ENCODE peak calls at places on chromosomes 13 and 19, in five cellular contexts. X is epithelial cell of esophagus, V is A549, U is heart left ventricle, T is psoas muscle. I is an unnamed sample.

GRCh38 chr19:13033819-13034611 is 38.7 kb downstream of the NFIX start:
- DNase-seq in T (peak; percentile 85), X (peak; percentile 63), U (peak; percentile 88), V (peak; percentile 42), I (peak; percentile 79)

GRCh38 chr19:1655131-1655981 is 2.9 kb upstream of the TCF3 start:
- DNase-seq in T (no peak), U (peak; percentile 48), V (no peak), X (no peak), I (no peak)

GRCh38 chr13:110915874-110916670 is 1.2 kb upstream of the ANKRD10 start:
- DNase-seq in T (no peak), X (peak; percentile 70), V (no peak), U (no peak), I (no peak)

GRCh38 chr13:77521595-77522367 is 13.7 kb upstream of the SCEL start:
- DNase-seq in T (no peak), X (peak; percentile 88), U (no peak), V (peak; percentile 87), I (no peak)

GRCh38 chr13:30292325-30292724 is 15.0 kb downstream of the KATNAL1 start:
- DNase-seq in T (no peak), V (no peak), X (no peak), U (no peak), I (no peak)

GRCh38 chr19:49486710-49487276 is 615 bp upstream of the RPL13A start:
- DNase-seq in T (no peak), U (no peak), V (no peak), X (no peak), I (no peak)

GRCh38 chr13:62119739-62120700 is 704.4 kb upstream of the PCDH20 start:
- DNase-seq in T (no peak), V (no peak), U (no peak), X (peak; percentile 18), I (no peak)

GRCh38 chr19:55647732-55648656 is at the start of gene CCDC106:
- DNase-seq in T (peak; percentile 78), X (peak; percentile 65), V (peak; percentile 80), U (peak; percentile 82), I (peak; percentile 80)

GRCh38 chr13:23770428-23770827 is 118.8 kb downstream of the MIPEP start:
- DNase-seq in T (no peak), U (no peak), V (no peak), X (no peak), I (no peak)

GRCh38 chr13:28534801-28535200 is 39.9 kb upstream of the FLT1 start:
- DNase-seq in X (no peak), U (no peak), T (no peak), V (no peak), I (no peak)

GRCh38 chr13:33348366-33348765 is 62.8 kb upstream of the STARD13 start:
- DNase-seq in U (no peak), X (no peak), T (no peak), V (no peak), I (no peak)

GRCh38 chr13:91375119-91375729 is 23.2 kb upstream of the GPC5 start:
- DNase-seq in X (peak; percentile 15), U (no peak), V (peak; percentile 12), T (no peak), I (no peak)

GRCh38 chr19:46080561-46080960 is 39.8 kb upstream of the IGFL4 start:
- DNase-seq in U (no peak), X (no peak), T (no peak), V (peak; percentile 65), I (peak; percentile 24)

GRCh38 chr13:44231786-44232516 is 141.7 kb upstream of the SERP2 start:
- DNase-seq in V (peak; percentile 96), T (peak; percentile 72), X (peak; percentile 100), U (no peak), I (peak; percentile 83)

GRCh38 chr19:14003279-14004051 is 2.7 kb downstream of the RFX1 start:
- DNase-seq in T (peak; percentile 19), V (no peak), U (peak; percentile 36), X (no peak), I (no peak)

GRCh38 chr13:112968380-112968909 is 569 bp upstream of the MCF2L start:
- DNase-seq in T (no peak), U (peak; percentile 78), V (no peak), X (no peak), I (peak; percentile 34)

GRCh38 chr19:32351807-32352630 is 6.6 kb downstream of the ZNF507 start:
- DNase-seq in X (no peak), U (no peak), T (no peak), V (no peak), I (no peak)

GRCh38 chr13:29429496-29429895 is 166.0 kb downstream of the SLC7A1 start:
- DNase-seq in X (no peak), T (no peak), V (no peak), U (no peak), I (no peak)

GRCh38 chr13:63942372-63942771 is 2526.7 kb upstream of the PCDH20 start:
- DNase-seq in T (no peak), X (no peak), V (no peak), U (no peak), I (no peak)

GRCh38 chr19:18617562-18617961 is 4.9 kb downstream of the TMEM59L start:
- DNase-seq in U (no peak), V (no peak), X (no peak), T (no peak), I (no peak)

GRCh38 chr19:7637374-7638256 is 705 bp downstream of the STXBP2 start:
- DNase-seq in V (no peak), T (peak; percentile 47), U (peak; percentile 79), X (peak; percentile 17), I (no peak)

GRCh38 chr19:362154-362553 is 17.6 kb upstream of the MIER2 start:
- DNase-seq in T (no peak), U (peak; percentile 20), V (no peak), X (no peak), I (no peak)

GRCh38 chr13:21354721-21355120 is 104.4 kb downstream of the ZDHHC20 start:
- DNase-seq in U (no peak), X (no peak), V (no peak), T (no peak), I (no peak)

GRCh38 chr19:40378509-40378908 is 11.5 kb downstream of the HIPK4 start:
- DNase-seq in V (no peak), X (peak; percentile 10), U (no peak), T (no peak), I (no peak)

GRCh38 chr19:13215572-13216380 is 65.6 kb downstream of the IER2 start:
- DNase-seq in U (no peak), X (no peak), T (no peak), V (no peak), I (no peak)

GRCh38 chr19:416416-416815 is 7.5 kb upstream of the C2CD4C start:
- DNase-seq in U (peak; percentile 42), T (no peak), X (no peak), V (no peak), I (no peak)

GRCh38 chr13:109220631-109221030 is 565.8 kb downstream of the IRS2 start:
- DNase-seq in U (no peak), X (no peak), V (no peak), T (no peak), I (no peak)

GRCh38 chr19:18915639-18916038 is 3.5 kb downstream of the COPE start:
- DNase-seq in V (peak; percentile 68), X (peak; percentile 64), U (no peak), T (peak; percentile 49), I (no peak)

GRCh38 chr19:9914315-9915207 is 21.8 kb downstream of the OLFM2 start:
- DNase-seq in X (peak; percentile 84), T (peak; percentile 72), V (peak; percentile 84), U (peak; percentile 85), I (peak; percentile 65)
- TF ChIP-seq CTCF in X (peak; percentile 35), T (peak; percentile 26), V (peak; percentile 69), U (peak; percentile 14), I (no peak)

GRCh38 chr19:39261704-39262103 is 6.5 kb upstream of the IFNL2 start:
- DNase-seq in X (no peak), V (no peak), T (no peak), U (no peak), I (no peak)

GRCh38 chr19:39263912-39264305 is 4.3 kb upstream of the IFNL2 start:
- DNase-seq in U (no peak), T (no peak), V (no peak), X (no peak), I (no peak)

GRCh38 chr19:39265321-39265916 is 2.8 kb upstream of the IFNL2 start:
- DNase-seq in X (no peak), V (peak; percentile 39), U (no peak), T (no peak), I (no peak)

GRCh38 chr19:39262496-39262895 is 5.7 kb upstream of the IFNL2 start:
- DNase-seq in X (no peak), U (no peak), V (no peak), T (no peak), I (no peak)

DNA sequence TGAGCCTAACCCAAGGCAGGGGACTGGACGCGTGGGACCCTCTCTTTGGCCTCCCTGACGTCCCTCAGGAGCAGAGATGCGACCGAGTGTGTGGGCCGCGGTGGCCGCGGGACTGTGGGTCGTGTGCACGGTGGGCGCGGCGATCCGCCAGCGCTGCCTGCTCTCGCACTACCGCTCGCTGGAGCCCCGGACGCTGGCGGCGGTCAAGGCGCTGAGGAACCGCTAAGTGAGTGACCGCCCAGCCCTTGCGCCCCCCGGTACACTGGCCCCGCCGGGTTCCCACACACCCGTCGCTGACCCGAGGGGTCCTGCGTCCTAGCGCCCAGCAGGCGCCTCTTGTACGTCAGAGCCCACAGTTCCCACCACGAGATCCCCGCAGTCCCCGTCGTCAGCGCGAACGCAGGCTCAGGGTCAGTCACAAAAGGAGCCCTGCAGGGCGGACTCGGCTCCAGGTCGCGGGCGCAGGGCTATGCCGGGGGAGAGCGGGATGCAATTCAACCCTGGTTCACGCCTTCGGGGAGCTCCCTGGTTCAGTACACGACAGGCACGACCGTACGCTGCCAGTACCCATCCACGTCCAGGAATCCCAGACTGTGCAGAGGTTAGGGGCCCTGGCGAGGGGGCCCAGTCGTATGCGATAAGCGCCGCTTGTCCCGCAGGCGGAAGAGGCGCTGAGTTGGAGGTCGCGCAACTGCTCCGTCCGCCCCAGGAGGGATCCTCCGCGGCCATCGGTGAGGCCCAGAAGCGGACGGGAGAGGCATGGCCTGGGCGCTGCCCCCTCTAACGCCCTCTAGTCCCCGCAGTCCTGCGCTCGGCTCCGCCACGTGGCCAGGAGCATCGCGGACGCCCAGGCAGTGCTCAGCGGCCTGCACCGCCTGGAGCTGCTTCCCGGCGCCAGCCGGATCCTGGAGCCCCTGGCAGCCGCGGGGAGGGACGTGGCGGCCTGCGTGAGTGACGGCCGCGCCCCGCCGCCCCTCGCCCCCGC is 3.6 kb upstream of the IFNL2 start:
- DNase-seq in X (no peak), U (no peak), V (no peak), T (no peak), I (no peak)
- H3K4me3 ChIP-seq in X (no peak overlapping the region), U (no peak overlapping the region), V (no peak overlapping the region), T (no peak overlapping the region), I (no peak overlapping the region)

GRCh38 chr19:52622261-52622660 is 15.9 kb downstream of the ZNF83 start:
- DNase-seq in V (no peak), T (no peak), X (no peak), U (no peak), I (no peak)
- TF ChIP-seq CTCF in V (no peak), T (no peak), X (no peak), U (no peak), I (no peak)

GRCh38 chr19:39070888-39071287 is 13.3 kb upstream of the ACP7 start:
- DNase-seq in T (no peak), X (no peak), U (no peak), V (peak; percentile 64), I (no peak)

GRCh38 chr19:39074942-39075341 is 9.2 kb upstream of the ACP7 start:
- DNase-seq in X (no peak), V (no peak), T (no peak), U (no peak), I (no peak)

GRCh38 chr19:39078436-39079200 is 5.5 kb upstream of the ACP7 start:
- DNase-seq in T (no peak), U (no peak), V (peak; percentile 96), X (peak; percentile 96), I (no peak)

GRCh38 chr19:39077323-39077722 is 6.8 kb upstream of the ACP7 start:
- DNase-seq in U (no peak), V (no peak), X (no peak), T (no peak), I (no peak)

GRCh38 chr19:39074205-39074692 is 9.9 kb upstream of the ACP7 start:
- DNase-seq in V (peak; percentile 61), X (no peak), T (no peak), U (no peak), I (no peak)
- H3K4me3 ChIP-seq in V (peak overlapping the region; percentile 17), X (no peak overlapping the region), T (no peak overlapping the region), U (no peak overlapping the region), I (no peak overlapping the region)

I was measured in ovary.